ENCODE peak calls at places on chromosomes 13 and 19, in five cellular contexts. X is activated B cell treated with CpG ODN at 0.5 μM for 24 hours; H is glutamatergic neuron; G is CD4-positive, alpha-beta T cell; P is K562. W is an unnamed sample.

GRCh38 chr19:46297700-46298476 is 1.0 kb downstream of the HIF3A start:
- DNase-seq in X (no peak), H (no peak), P (peak), G (no peak), W (no peak)

GRCh38 chr19:36547001-36547732 is 19.1 kb upstream of the ZNF260 start:
- DNase-seq in H (no peak), X (no peak), P (no peak), G (no peak), W (no peak)

GRCh38 chr13:37023871-37024270 is 23.3 kb downstream of the EXOSC8 start:
- DNase-seq in P (no peak), X (no peak), G (no peak), H (no peak), W (no peak)

GRCh38 chr19:4803736-4804695 is 12.5 kb downstream of the FEM1A start:
- DNase-seq in P (peak), X (peak), H (peak), G (peak), W (peak)

GRCh38 chr13:105278797-105279425 is 1256.6 kb downstream of the EFNB2 start:
- DNase-seq in X (no peak), P (no peak), H (no peak), G (no peak), W (no peak)

GRCh38 chr19:45059258-45059965 is 16.9 kb downstream of the ZNF296 start:
- DNase-seq in P (peak), G (peak), H (peak), X (peak), W (peak)

GRCh38 chr13:62320129-62320724 is 904.6 kb upstream of the PCDH20 start:
- DNase-seq in G (no peak), H (no peak), X (no peak), P (no peak), W (no peak)

GRCh38 chr13:112748947-112749346 is 59.1 kb downstream of the ATP11A start:
- DNase-seq in P (no peak), X (no peak), H (no peak), G (no peak), W (no peak)

GRCh38 chr13:64529874-64530485 is 2700.2 kb downstream of the PCDH9 start:
- DNase-seq in H (peak), P (peak), G (no peak), X (no peak), W (no peak)
- TF ChIP-seq CTCF in H (peak), P (peak), G (peak), X (no peak), W (peak)

DNA sequence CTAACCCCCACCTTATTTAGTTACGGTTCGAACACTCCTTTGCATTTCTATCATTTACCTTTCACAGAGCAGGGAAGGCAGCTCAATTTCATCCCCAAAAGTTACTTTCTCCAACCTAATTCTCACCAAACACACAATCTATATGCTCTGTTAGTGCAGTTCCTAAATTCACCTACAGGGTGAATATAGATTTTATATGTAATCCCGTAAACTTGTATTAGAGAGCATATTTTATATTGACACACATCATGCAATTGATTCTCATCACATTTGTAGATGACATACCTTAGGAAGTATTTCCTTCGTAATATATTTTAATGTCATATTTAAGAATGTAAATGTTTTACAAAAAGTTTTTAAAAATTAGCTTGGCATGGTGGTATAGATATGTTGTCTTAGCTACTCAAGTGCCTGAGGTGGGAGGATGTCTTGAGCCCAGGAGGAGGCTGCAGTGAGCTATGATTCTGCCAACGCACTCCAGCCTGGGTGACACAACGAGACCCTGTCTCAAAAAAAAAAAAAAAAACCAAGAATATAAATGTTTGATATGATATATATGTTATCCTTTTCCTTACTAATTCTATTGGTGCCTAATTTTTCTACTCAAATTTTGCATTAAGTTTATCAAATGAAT is 57.3 kb upstream of the TNFRSF19 start:
- DNase-seq in X (no peak), H (no peak), P (no peak), G (no peak), W (no peak)
- TF ChIP-seq CTCF in X (no peak), H (peak), P (no peak), G (no peak), W (peak)

GRCh38 chr19:13847033-13847899 is 29.7 kb upstream of the NANOS3 start:
- DNase-seq in G (peak), H (peak), P (peak), X (peak), W (peak)
- TF ChIP-seq CTCF in G (peak), H (peak), P (peak), X (no peak), W (peak)

DNA sequence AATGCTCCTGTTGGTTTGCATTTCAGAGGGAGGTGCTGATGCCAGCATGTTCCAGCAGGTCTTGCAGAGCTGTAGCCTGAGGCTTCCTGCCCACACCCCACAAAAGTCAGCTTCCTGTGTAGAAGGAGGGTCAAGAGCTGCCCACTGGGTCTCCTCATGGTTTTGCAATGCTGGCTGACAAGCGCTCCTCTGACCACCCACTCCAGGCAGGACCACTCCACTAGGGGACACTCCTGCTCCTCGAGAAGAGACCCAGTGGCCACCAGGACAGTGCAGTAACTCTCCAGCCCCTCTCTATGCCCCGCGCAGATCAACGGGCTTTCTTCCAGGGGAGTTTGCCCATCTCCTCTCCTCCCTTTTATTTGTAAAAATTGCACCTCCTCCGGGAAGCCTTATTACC is 72.9 kb upstream of the UQCRFS1 start:
- DNase-seq in X (no peak), H (peak), G (no peak), P (peak), W (no peak)
- TF ChIP-seq CTCF in X (no peak), H (peak), G (no peak), P (peak), W (peak)

DNA sequence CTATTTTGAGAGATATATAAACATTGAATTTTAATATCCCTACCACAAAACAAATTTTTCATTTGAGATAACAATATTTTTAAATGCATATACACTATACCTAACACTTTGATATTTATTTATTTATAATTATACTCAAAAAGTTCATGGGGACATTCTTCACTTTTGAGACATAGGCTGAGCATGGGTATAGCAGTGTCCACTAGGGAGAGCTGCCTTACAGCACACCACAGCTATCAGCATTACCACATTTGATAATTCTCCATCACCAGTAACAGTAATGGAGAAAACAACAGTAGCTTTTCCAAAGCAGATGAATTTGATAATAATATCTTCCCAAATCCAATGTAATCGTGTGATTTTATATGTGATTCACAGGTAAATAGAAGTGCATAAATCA is 626.1 kb downstream of the DACH1 start:
- DNase-seq in P (no peak), G (no peak), X (no peak), H (no peak), W (no peak)
- TF ChIP-seq CTCF in P (no peak), G (no peak), X (no peak), H (peak), W (peak)

GRCh38 chr19:54391589-54392061 is 23.6 kb upstream of the TTYH1 start:
- DNase-seq in H (no peak), P (no peak), G (no peak), X (no peak), W (no peak)
- TF ChIP-seq CTCF in H (no peak), P (no peak), G (no peak), X (no peak), W (no peak)

GRCh38 chr13:87867426-87867825 is 196.3 kb downstream of the SLITRK5 start:
- DNase-seq in H (no peak), P (no peak), X (no peak), G (no peak), W (no peak)

GRCh38 chr13:87878706-87879105 is 207.5 kb downstream of the SLITRK5 start:
- DNase-seq in H (no peak), G (no peak), X (no peak), P (no peak), W (no peak)

GRCh38 chr13:87877477-87877876 is 206.3 kb downstream of the SLITRK5 start:
- DNase-seq in P (no peak), X (no peak), H (no peak), G (no peak), W (no peak)

DNA sequence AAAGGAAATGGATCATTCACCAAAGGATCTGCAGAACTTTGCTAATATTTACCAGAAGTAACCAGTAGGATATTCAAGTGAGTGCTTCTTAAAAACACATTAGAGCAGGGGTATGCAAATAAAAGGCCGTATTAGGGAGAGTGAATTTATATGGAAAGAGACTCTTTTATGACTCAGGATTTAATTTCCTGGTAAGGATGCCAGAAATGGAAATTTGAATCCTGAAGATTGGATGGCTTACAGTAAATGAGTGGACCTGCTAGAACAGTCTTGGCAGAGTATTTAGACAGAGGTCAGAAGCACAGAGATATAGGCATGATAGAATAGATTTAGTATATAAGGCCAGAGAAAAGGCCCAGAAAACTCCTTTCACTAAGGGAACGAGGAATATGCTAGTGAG is 201.6 kb downstream of the SLITRK5 start:
- DNase-seq in P (no peak), G (no peak), X (no peak), H (no peak), W (no peak)
- TF ChIP-seq CTCF in P (no peak), G (no peak), X (no peak), H (no peak), W (no peak)

W was measured in progenitor cell of endocrine pancreas.